ENCODE peak calls at places on chromosome 5, in six cellular contexts. A is A549, U is NB4, B is endothelial cell of umbilical vein, X is GM12878, G is K562. J is an unnamed sample.

GRCh38 chr5:5432020-5432707 is 9.7 kb downstream of the ICE1 start:
- DNase-seq in A (no peak), X (no peak), B (peak; percentile 51), G (no peak), U (no peak), J (no peak)

GRCh38 chr5:142697356-142697807 is 11.5 kb upstream of the FGF1 start:
- DNase-seq in X (no peak), A (no peak), G (no peak), B (no peak), U (peak; percentile 21), J (no peak)

GRCh38 chr5:24547127-24547526 is 97.7 kb downstream of the CDH10 start:
- DNase-seq in G (no peak), X (no peak), B (no peak), A (no peak), U (no peak), J (no peak)

GRCh38 chr5:20166496-20166895 is 178.5 kb upstream of the CDH18 start:
- DNase-seq in A (no peak), X (no peak), U (no peak), B (no peak), G (no peak), J (no peak)

GRCh38 chr5:18314192-18314778 is 680.0 kb downstream of the TAF11L14 start:
- DNase-seq in X (no peak), B (peak; percentile 32), G (peak; percentile 15), U (peak; percentile 37), A (peak; percentile 25), J (no peak)

GRCh38 chr5:135534609-135535419 is 950 bp downstream of the NEUROG1 start:
- DNase-seq in X (no peak), G (no peak), U (no peak), B (no peak), A (no peak), J (no peak)

GRCh38 chr5:39662945-39663344 is 238.2 kb upstream of the DAB2 start:
- DNase-seq in X (no peak), A (no peak), G (no peak), B (no peak), U (no peak), J (no peak)

GRCh38 chr5:170159101-170159698 is 53.5 kb downstream of the FOXI1 start:
- DNase-seq in X (no peak), G (no peak), U (no peak), A (peak; percentile 29), B (no peak), J (no peak)

GRCh38 chr5:41392016-41392415 is 118.4 kb downstream of the PLCXD3 start:
- DNase-seq in B (no peak), A (no peak), X (no peak), U (no peak), G (no peak), J (no peak)

GRCh38 chr5:80973027-80973426 is 12.9 kb downstream of the RASGRF2 start:
- DNase-seq in X (no peak), B (no peak), G (no peak), U (no peak), A (no peak), J (no peak)

GRCh38 chr5:52878671-52879070 is 91.0 kb downstream of the ITGA1 start:
- DNase-seq in G (no peak), U (no peak), A (no peak), B (peak; percentile 22), X (no peak), J (no peak)

GRCh38 chr5:151125421-151125820 is 32.2 kb downstream of the ANXA6 start:
- DNase-seq in X (peak; percentile 42), U (peak; percentile 24), B (no peak), A (no peak), G (no peak), J (no peak)

GRCh38 chr5:126949475-126949874 is 80.9 kb downstream of the MARCHF3 start:
- DNase-seq in B (peak; percentile 29), X (no peak), U (no peak), A (no peak), G (no peak), J (no peak)

GRCh38 chr5:172886974-172887491 is 53.0 kb downstream of the ERGIC1 start:
- DNase-seq in A (no peak), X (no peak), G (no peak), U (peak; percentile 94), B (peak; percentile 81), J (peak; percentile 85)

GRCh38 chr5:87900419-87900818 is 368.2 kb downstream of the TMEM161B start:
- DNase-seq in U (no peak), A (no peak), G (no peak), B (no peak), X (no peak), J (no peak)

GRCh38 chr5:35436441-35437057 is 181.1 kb upstream of the SPEF2 start:
- DNase-seq in U (peak; percentile 58), X (no peak), G (peak; percentile 19), B (peak; percentile 32), A (peak; percentile 9), J (peak; percentile 47)

GRCh38 chr5:91499943-91500531 is 116.9 kb upstream of the ARRDC3 start:
- DNase-seq in X (no peak), U (peak; percentile 55), G (peak; percentile 44), B (peak; percentile 54), A (peak; percentile 54), J (peak; percentile 30)

GRCh38 chr5:1052076-1052475 is 43.5 kb downstream of the NKD2 start:
- DNase-seq in G (no peak), X (no peak), A (no peak), U (no peak), B (no peak), J (no peak)

GRCh38 chr5:78699565-78700143 is 51.1 kb upstream of the LHFPL2 start:
- DNase-seq in B (peak; percentile 56), G (no peak), A (peak; percentile 76), X (no peak), U (peak; percentile 40), J (peak; percentile 64)

GRCh38 chr5:111984044-111984443 is 227.1 kb upstream of the NREP start:
- DNase-seq in B (no peak), U (peak; percentile 40), X (no peak), G (no peak), A (no peak), J (no peak)

GRCh38 chr5:59661939-59662615 is 231.4 kb downstream of the PDE4D start:
- DNase-seq in G (no peak), A (no peak), U (no peak), X (no peak), B (peak; percentile 67), J (peak; percentile 57)

GRCh38 chr5:151892393-151892792 is 32.3 kb downstream of the GLRA1 start:
- DNase-seq in U (no peak), B (no peak), X (no peak), G (no peak), A (no peak), J (no peak)

GRCh38 chr5:89759824-89760223 is 649.7 kb downstream of the CETN3 start:
- DNase-seq in A (no peak), U (no peak), B (no peak), X (no peak), G (no peak), J (no peak)

GRCh38 chr5:116374434-116374852 is 200.2 kb downstream of the SEMA6A start:
- DNase-seq in X (peak; percentile 64), G (no peak), U (peak; percentile 9), A (no peak), B (no peak), J (no peak)

GRCh38 chr5:135920199-135920598 is 24.6 kb upstream of the IL9 start:
- DNase-seq in G (no peak), B (no peak), X (no peak), A (no peak), U (no peak), J (no peak)

GRCh38 chr5:168972650-168973241 is 328.2 kb downstream of the SLIT3 start:
- DNase-seq in G (no peak), B (no peak), X (no peak), U (no peak), A (no peak), J (no peak)

DNA sequence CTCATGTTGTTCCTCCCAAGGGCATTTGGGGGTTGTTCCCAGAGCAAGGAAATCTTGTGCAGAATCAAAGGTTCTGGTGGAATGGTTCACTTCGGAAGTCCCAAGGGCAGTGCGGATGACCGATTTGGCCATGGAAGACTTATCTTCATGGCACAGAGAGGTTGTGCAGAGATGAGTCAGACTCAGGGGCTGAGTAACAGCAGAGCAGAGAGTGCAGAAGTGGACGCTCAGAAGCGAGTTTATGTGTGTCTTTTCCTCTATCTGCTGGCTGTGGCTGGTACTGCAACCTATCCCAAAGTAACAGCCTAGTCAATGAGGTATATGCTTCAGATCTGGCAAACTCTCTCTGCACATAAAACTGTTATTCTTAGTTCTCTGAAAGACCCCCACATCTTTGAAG is 118.1 kb downstream of the DPYSL3 start:
- DNase-seq in B (peak; percentile 80), U (peak; percentile 57), X (no peak), A (peak; percentile 48), G (no peak), J (peak; percentile 25)
- TF ChIP-seq MYC in B (no peak), U (no peak), X (no peak), A (no peak), G (no peak), J (no peak)

DNA sequence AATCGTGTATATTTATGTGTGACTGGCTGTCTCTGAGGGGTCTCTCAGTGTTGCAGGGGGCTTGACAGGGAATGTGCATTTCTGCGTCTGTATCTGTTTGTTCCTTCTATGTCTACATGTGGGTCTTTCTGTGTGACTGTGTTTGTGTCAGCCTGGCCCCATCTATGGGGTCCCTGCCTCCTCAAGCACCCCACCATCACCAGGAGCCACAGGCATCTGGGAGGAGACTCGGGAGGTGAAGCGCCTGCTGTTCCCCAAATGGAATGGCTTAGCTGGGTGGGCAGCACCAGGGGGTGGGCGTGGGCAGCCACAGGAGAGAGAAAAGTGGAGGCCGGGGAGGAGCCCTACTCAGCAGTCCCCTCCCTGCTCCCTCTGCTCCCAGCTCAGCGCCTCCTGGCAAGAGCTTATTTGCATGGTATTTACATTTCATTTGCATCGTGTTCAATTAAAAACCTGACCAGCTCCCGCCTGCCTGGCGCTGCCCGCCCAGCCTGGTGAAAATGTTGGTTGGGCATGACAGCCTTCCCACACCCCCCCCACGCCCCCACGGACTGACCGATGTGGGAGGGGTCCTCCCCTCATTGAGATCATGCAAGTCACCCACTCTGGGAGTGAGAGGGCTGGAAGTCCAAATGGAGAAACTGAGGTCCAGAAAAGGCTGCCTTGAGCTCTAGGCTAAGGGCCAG is 50.5 kb downstream of the CXXC5 start:
- DNase-seq in U (peak; percentile 56), A (no peak), B (peak; percentile 76), X (no peak), G (peak; percentile 28), J (no peak)
- TF ChIP-seq MYC in U (no peak), A (no peak), B (no peak), X (no peak), G (no peak), J (no peak)

GRCh38 chr5:131545856-131546255 is 89.2 kb downstream of the RAPGEF6 start:
- DNase-seq in U (no peak), X (no peak), G (no peak), B (no peak), A (no peak), J (no peak)
- TF ChIP-seq MYC in U (no peak), X (no peak), G (no peak), B (no peak), A (no peak), J (no peak)

DNA sequence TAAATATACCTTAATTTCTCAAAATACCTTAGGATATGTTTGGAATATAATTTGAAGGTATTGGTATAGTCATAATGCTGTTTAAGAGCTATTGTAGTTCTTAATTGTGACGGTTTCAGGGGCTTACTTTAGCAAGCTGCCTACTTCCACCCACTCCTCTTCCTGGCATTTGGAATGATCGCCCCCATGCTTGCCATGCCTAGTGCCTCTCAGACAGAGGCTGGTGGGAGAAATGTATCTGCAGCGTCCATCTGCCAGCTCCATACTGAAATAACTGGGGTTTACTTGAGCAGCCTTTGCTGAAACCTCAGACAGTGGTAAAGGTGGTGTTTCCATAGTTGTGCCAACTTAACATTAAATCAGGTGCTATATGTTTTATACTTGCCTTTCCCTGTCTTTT is 52.2 kb downstream of the GABRG2 start:
- DNase-seq in B (no peak), A (no peak), X (no peak), U (no peak), G (no peak), J (no peak)
- TF ChIP-seq MYC in B (no peak), A (no peak), X (no peak), U (no peak), G (no peak), J (no peak)

J was measured in HepG2.